ENCODE peak calls at places on chromosomes 4 and X, in eight cellular contexts. S is body of pancreas, R is NB4, B is uterus, Q is heart left ventricle, A is Peyer's patch, J is ovary, G is IMR-90. H is an unnamed sample.

GRCh38 chr4:74364649-74365491 is at the start of gene EREG:
- DNase-seq in S (peak), R (no peak), B (no peak), Q (peak), A (peak), J (peak), G (peak), H (no peak)

GRCh38 chr4:69738872-69739271 is 21.5 kb downstream of the SULT1B1 start:
- DNase-seq in S (no peak), R (no peak), B (no peak), Q (no peak), A (no peak), J (no peak), G (no peak), H (no peak)

GRCh38 chr4:151727365-151727764 is 33.4 kb downstream of the GATB start:
- DNase-seq in S (no peak), R (no peak), B (no peak), Q (no peak), A (no peak), J (no peak), G (peak), H (no peak)

GRCh38 chr4:79164961-79165610 is 160.8 kb downstream of the NAA11 start:
- DNase-seq in S (no peak), R (peak), B (no peak), Q (no peak), A (no peak), J (no peak), G (no peak), H (no peak)

GRCh38 chrX:104113237-104113965 is 1.1 kb downstream of the ZCCHC18 start:
- DNase-seq in S (peak), R (peak), B (peak), Q (peak), A (no peak), J (peak), G (peak), H (peak)

GRCh38 chr4:150336676-150337412 is 245.1 kb upstream of the MAB21L2 start:
- DNase-seq in S (no peak), R (no peak), B (no peak), Q (no peak), A (no peak), J (no peak), G (no peak), H (no peak)

GRCh38 chr4:182978152-182978827 is 61.1 kb upstream of the DCTD start:
- DNase-seq in S (no peak), R (peak), B (no peak), Q (no peak), A (no peak), J (no peak), G (peak), H (no peak)

GRCh38 chr4:100849319-100849718 is 331.5 kb upstream of the EMCN start:
- DNase-seq in S (no peak), R (no peak), B (no peak), Q (no peak), A (no peak), J (no peak), G (no peak), H (no peak)

GRCh38 chr4:53015681-53016080 is 153.6 kb downstream of the RASL11B start:
- DNase-seq in S (peak), R (peak), B (peak), Q (peak), A (no peak), J (peak), G (peak), H (no peak)

GRCh38 chrX:8731579-8732395 is at the start of gene ANOS1:
- DNase-seq in S (peak), R (no peak), B (no peak), Q (peak), A (peak), J (peak), G (no peak), H (no peak)

GRCh38 chr4:27176400-27176799 is 315.8 kb downstream of the STIM2 start:
- DNase-seq in S (peak), R (peak), B (no peak), Q (no peak), A (no peak), J (no peak), G (peak), H (no peak)

GRCh38 chr4:65391814-65392213 is 278.5 kb downstream of the EPHA5 start:
- DNase-seq in S (no peak), R (no peak), B (no peak), Q (no peak), A (no peak), J (no peak), G (no peak), H (no peak)

GRCh38 chr4:181728567-181728966 is 514.6 kb upstream of the TENM3 start:
- DNase-seq in S (no peak), R (no peak), B (no peak), Q (no peak), A (no peak), J (no peak), G (peak), H (no peak)

GRCh38 chr4:48021086-48021485 is 4.5 kb downstream of the NIPAL1 start:
- DNase-seq in S (no peak), R (no peak), B (no peak), Q (no peak), A (no peak), J (no peak), G (no peak), H (no peak)

GRCh38 chrX:110403839-110404238 is 45.2 kb downstream of the RTL9 start:
- DNase-seq in S (no peak), R (no peak), B (no peak), Q (no peak), A (no peak), J (no peak), G (peak), H (no peak)

GRCh38 chr4:186942745-186943606 is 219.3 kb upstream of the FAT1 start:
- DNase-seq in S (peak), R (no peak), B (no peak), Q (peak), A (no peak), J (peak), G (peak), H (no peak)

GRCh38 chr4:66613591-66613990 is 931.7 kb downstream of the CENPC start:
- DNase-seq in S (no peak), R (no peak), B (no peak), Q (no peak), A (no peak), J (no peak), G (no peak), H (no peak)

GRCh38 chr4:2886622-2887021 is 43.0 kb downstream of the ADD1 start:
- DNase-seq in S (no peak), R (no peak), B (no peak), Q (peak), A (no peak), J (no peak), G (no peak), H (no peak)

GRCh38 chr4:106240699-106241098 is 75.3 kb downstream of the TBCK start:
- DNase-seq in S (no peak), R (no peak), B (no peak), Q (no peak), A (no peak), J (no peak), G (no peak), H (no peak)
- TF ChIP-seq POLR2A in S (no peak), R (no peak), B (no peak), Q (no peak), A (no peak), J (no peak), G (no peak), H (no peak)

DNA sequence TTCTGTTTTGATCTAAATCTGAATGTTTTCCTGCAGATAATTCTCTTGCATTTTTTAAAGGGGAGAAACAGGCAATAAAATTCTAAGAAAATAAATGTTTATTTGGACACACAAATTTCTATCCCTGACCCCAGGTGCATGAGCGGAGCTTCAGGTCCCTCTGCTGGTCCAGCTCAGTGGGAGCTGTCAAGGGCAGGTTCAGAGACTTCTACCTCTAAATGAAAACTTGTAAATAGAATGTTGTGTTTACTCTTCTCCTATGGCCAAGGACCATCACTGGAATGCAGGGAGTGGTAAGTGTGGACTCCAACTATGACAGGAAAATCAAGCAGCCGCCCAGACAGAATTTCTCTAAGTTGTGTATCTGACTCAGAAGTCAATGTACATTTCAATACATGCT is 148.6 kb upstream of the TTC29 start:
- DNase-seq in S (no peak), R (no peak), B (no peak), Q (no peak), A (no peak), J (no peak), G (no peak), H (no peak)
- TF ChIP-seq CTCF in S (no peak), R (no peak), B (no peak), Q (peak), A (no peak), J (no peak), G (no peak), H (no peak)

GRCh38 chr4:56387023-56388001 is at the start of gene AASDH:
- DNase-seq in S (peak), R (peak), B (peak), Q (peak), A (peak), J (peak), G (peak), H (peak)
- TF ChIP-seq POLR2A in S (peak), R (peak), B (peak), Q (peak), A (peak), J (peak), G (peak), H (no peak)

DNA sequence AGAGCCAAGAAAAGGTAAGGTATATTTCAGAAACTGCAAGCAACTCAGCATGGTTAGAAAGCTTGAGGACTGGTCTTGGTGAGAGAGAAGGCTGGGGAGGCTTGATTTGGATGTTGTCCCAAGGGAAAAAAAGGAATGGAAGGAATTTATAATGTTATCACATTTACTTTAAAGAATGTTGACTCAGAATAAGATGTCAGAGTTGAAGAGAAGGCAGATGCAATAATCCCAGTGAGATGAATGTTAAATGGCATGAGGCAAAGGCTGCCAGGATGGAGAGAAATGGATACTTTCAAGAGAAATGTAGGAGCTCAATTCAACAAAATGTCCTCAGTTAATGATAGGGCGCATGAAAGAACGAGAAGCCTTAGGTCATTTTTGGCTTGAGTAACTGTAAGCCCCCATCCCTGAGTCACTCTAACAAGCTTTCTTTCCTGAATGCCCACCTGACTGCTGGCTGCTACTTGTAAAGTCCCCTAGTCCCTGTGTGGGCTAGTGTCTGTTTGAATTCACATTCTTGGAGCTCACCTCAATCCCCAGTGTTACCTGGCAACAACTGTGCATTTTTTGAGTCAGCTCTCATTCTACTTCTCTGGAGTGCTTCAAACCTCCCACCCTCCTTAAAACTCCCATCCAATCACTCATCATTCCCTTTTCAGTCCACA is 103.0 kb upstream of the TAPT1 start:
- DNase-seq in S (no peak), R (no peak), B (no peak), Q (no peak), A (no peak), J (no peak), G (peak), H (no peak)
- TF ChIP-seq CTCF in S (no peak), R (no peak), B (no peak), Q (no peak), A (no peak), J (no peak), G (no peak), H (no peak)

GRCh38 chr4:82428969-82429727 is 1.1 kb downstream of the HNRNPDL start:
- DNase-seq in S (peak), R (peak), B (peak), Q (peak), A (peak), J (peak), G (peak), H (peak)

GRCh38 chr4:82431026-82431745 is 796 bp downstream of the ENOPH1 start:
- DNase-seq in S (peak), R (peak), B (no peak), Q (peak), A (peak), J (peak), G (peak), H (peak)

GRCh38 chr4:82430193-82431025 is at the start of the genes ENOPH1 and HNRNPDL:
- DNase-seq in S (peak), R (peak), B (peak), Q (peak), A (peak), J (peak), G (peak), H (peak)

GRCh38 chr4:82429728-82430192 is 502 bp downstream of the HNRNPDL start:
- DNase-seq in S (no peak), R (no peak), B (no peak), Q (no peak), A (no peak), J (no peak), G (no peak), H (no peak)

GRCh38 chr4:82428526-82428968 is 1.7 kb downstream of the HNRNPDL start:
- DNase-seq in S (no peak), R (no peak), B (no peak), Q (no peak), A (no peak), J (no peak), G (no peak), H (no peak)
- TF ChIP-seq POLR2A in S (no peak), R (no peak), B (no peak), Q (no peak), A (no peak), J (no peak), G (no peak), H (no peak)

GRCh38 chrX:138191998-138192397 is 519.5 kb downstream of the FGF13 start:
- DNase-seq in S (peak), R (peak), B (no peak), Q (no peak), A (no peak), J (no peak), G (peak), H (no peak)
- TF ChIP-seq CTCF in S (peak), R (peak), B (no peak), Q (peak), A (no peak), J (no peak), G (peak), H (no peak)

GRCh38 chrX:46574337-46574940 is 874 bp downstream of the CHST7 start:
- DNase-seq in S (peak), R (no peak), B (no peak), Q (no peak), A (peak), J (peak), G (no peak), H (peak)
- TF ChIP-seq POLR2A in S (no peak), R (no peak), B (no peak), Q (no peak), A (no peak), J (no peak), G (no peak), H (no peak)

GRCh38 chrX:41603591-41603990 is 85.2 kb upstream of the GPR34 start:
- DNase-seq in S (no peak), R (no peak), B (no peak), Q (no peak), A (no peak), J (no peak), G (no peak), H (no peak)

GRCh38 chrX:41607264-41607832 is 81.4 kb upstream of the GPR34 start:
- DNase-seq in S (no peak), R (no peak), B (no peak), Q (no peak), A (no peak), J (no peak), G (no peak), H (no peak)

GRCh38 chrX:41604154-41604553 is 84.6 kb upstream of the GPR34 start:
- DNase-seq in S (no peak), R (no peak), B (no peak), Q (no peak), A (no peak), J (no peak), G (no peak), H (no peak)

GRCh38 chrX:41602946-41603345 is 85.8 kb upstream of the GPR34 start:
- DNase-seq in S (no peak), R (no peak), B (no peak), Q (no peak), A (no peak), J (no peak), G (peak), H (no peak)

DNA sequence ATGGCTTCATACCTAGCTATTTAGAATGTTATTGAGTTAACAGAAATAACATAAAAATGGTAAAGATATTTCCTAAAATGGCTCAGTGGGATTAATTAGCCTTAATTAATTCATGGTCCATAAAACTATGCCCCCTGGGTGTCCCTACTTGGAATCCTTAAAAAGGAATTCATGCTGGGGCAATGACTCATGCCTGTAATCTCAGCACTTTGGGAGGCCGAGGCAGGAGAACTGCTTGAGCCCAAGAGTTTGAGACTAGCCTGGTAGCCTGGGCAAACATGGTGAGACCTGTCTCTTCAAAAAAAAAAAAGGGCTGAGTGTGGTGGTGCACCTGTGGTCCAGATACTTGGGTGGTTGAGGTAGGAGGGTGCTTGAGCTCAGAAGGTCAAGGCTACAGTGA is 83.6 kb upstream of the GPR34 start:
- DNase-seq in S (no peak), R (no peak), B (no peak), Q (no peak), A (no peak), J (no peak), G (no peak), H (no peak)
- TF ChIP-seq CTCF in S (no peak), R (no peak), B (no peak), Q (no peak), A (no peak), J (no peak), G (no peak), H (no peak)